ENCODE peak calls at places on chromosomes 13 and 19, in four cellular contexts. R is HepG2, P is GM12878, Q is K562. N is an unnamed sample.

GRCh38 chr13:96662036-96662435 is 332.2 kb downstream of the OXGR1 start:
- DNase-seq in Q (no peak), P (no peak), R (no peak), N (no peak)

GRCh38 chr13:75444016-75444415 is 38.0 kb downstream of the TBC1D4 start:
- DNase-seq in Q (no peak), P (no peak), R (peak), N (no peak)

GRCh38 chr19:38227272-38228004 is 3.4 kb upstream of the DPF1 start:
- DNase-seq in R (no peak), P (no peak), Q (no peak), N (no peak)

GRCh38 chr13:46553521-46553885 is 533 bp downstream of the LRCH1 start:
- DNase-seq in R (no peak), Q (peak), P (no peak), N (peak)

GRCh38 chr13:100306444-100306999 is 217.6 kb downstream of the PCCA start:
- DNase-seq in P (no peak), Q (no peak), R (no peak), N (no peak)

GRCh38 chr19:3698386-3698950 is 1.8 kb downstream of the PIP5K1C start:
- DNase-seq in Q (no peak), R (no peak), P (no peak), N (no peak)

GRCh38 chr13:95246292-95247082 is 54.8 kb downstream of the ABCC4 start:
- DNase-seq in Q (no peak), R (no peak), P (no peak), N (no peak)

GRCh38 chr19:42450314-42450934 is 7.7 kb upstream of the CXCL17 start:
- DNase-seq in Q (peak), R (peak), P (peak), N (peak)

GRCh38 chr13:74067818-74068217 is 66.4 kb downstream of the KLF12 start:
- DNase-seq in R (no peak), P (no peak), Q (no peak), N (no peak)

GRCh38 chr13:85260896-85261295 is 538.3 kb downstream of the SLITRK6 start:
- DNase-seq in Q (no peak), R (no peak), P (no peak), N (no peak)

GRCh38 chr13:23579072-23579885 is 9.1 kb downstream of the TNFRSF19 start:
- DNase-seq in P (no peak), Q (peak), R (peak), N (peak)

GRCh38 chr13:42906257-42906656 is 85.8 kb downstream of the EPSTI1 start:
- DNase-seq in P (no peak), Q (no peak), R (no peak), N (no peak)

GRCh38 chr13:111058796-111059506 is 56.2 kb upstream of the ARHGEF7 start:
- DNase-seq in R (no peak), Q (no peak), P (no peak), N (no peak)

GRCh38 chr13:25732146-25732865 is 319.5 kb downstream of the SHISA2 start:
- DNase-seq in P (no peak), R (no peak), Q (no peak), N (no peak)

GRCh38 chr13:93758575-93758974 is 532.0 kb downstream of the GPC6 start:
- DNase-seq in P (no peak), R (peak), Q (no peak), N (no peak)

GRCh38 chr13:111215081-111216047 is 100.3 kb downstream of the ARHGEF7 start:
- DNase-seq in P (no peak), R (no peak), Q (no peak), N (no peak)

GRCh38 chr19:18613589-18614234 is 1.0 kb downstream of the TMEM59L start:
- DNase-seq in Q (no peak), P (no peak), R (no peak), N (no peak)

GRCh38 chr13:20492641-20493040 is 33.0 kb downstream of the CRYL1 start:
- DNase-seq in P (no peak), Q (peak), R (peak), N (no peak)

GRCh38 chr13:35140831-35141230 is 198.8 kb downstream of the NBEA start:
- DNase-seq in R (no peak), P (no peak), Q (no peak), N (no peak)

GRCh38 chr19:13093407-13094284 is 9.0 kb downstream of the LYL1 start:
- DNase-seq in Q (peak), P (no peak), R (peak), N (peak)

GRCh38 chr13:43663474-43664090 is 123.2 kb downstream of the ENOX1 start:
- DNase-seq in R (no peak), P (no peak), Q (no peak), N (no peak)

GRCh38 chr13:107770541-107770940 is 444.8 kb downstream of the LIG4 start:
- DNase-seq in Q (no peak), R (no peak), P (no peak), N (no peak)

GRCh38 chr13:94661396-94661795 is 50.9 kb downstream of the SOX21 start:
- DNase-seq in R (no peak), Q (no peak), P (no peak), N (no peak)

GRCh38 chr13:73870036-73870741 is 264.0 kb downstream of the KLF12 start:
- DNase-seq in R (no peak), P (no peak), Q (no peak), N (no peak)

GRCh38 chr19:32436692-32437091 is 31.1 kb downstream of the DPY19L3 start:
- DNase-seq in Q (no peak), R (no peak), P (no peak), N (no peak)

GRCh38 chr13:30805603-30806011 is 70.3 kb downstream of the ALOX5AP start:
- DNase-seq in P (no peak), R (peak), Q (no peak), N (no peak)

GRCh38 chr13:76516013-76516412 is 370.2 kb downstream of the KCTD12 start:
- DNase-seq in P (no peak), Q (no peak), R (no peak), N (no peak)
- TF ChIP-seq CHD2 in P (no peak), Q (no peak), R (no peak), N (no peak)

DNA sequence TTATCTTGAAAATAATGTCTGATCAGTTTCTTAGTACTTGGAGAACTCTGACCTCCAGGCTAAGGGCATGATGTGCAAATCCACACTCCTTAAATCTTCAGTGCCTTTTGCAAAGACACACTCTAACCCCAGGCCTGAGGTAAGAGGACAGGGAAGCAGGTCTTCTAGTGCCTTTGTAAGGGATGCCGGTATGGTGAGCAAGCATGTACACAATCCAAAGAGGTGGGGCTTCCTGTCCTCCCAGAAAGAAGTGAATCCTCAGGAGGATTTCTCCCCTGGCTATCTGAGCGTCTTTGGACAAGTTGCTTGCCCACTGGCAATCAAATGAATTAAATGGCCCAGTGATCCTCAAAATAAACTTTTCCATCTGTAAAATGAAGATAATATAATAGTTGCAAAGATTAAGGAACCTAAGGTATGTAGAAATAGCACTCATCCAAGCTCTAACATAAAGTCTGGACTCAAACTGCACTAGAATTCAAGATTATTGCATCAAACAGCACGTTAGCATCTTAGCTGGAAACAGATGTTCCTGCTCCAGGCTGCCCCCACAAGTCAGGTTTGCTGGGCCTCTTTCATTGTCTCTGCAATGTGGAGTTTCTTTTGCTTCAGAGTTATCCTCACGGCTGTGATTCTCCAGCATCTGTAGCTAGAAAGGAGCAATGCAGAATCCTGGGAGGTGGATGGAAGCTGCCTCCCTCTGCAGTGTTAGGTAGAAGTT is 249.6 kb downstream of the TSHZ3 start:
- DNase-seq in Q (no peak), P (no peak), R (no peak), N (no peak)
- TF ChIP-seq HDAC6 in Q (no peak), P (no peak), R (no peak), N (no peak)

GRCh38 chr19:6740589-6741348 is 1.3 kb downstream of the TRIP10 start:
- DNase-seq in P (no peak), R (no peak), Q (peak), N (no peak)
- TF ChIP-seq CHD2 in P (no peak), R (no peak), Q (no peak), N (no peak)

GRCh38 chr13:71625183-71625582 is 241.8 kb downstream of the DACH1 start:
- DNase-seq in Q (no peak), R (no peak), P (no peak), N (no peak)

GRCh38 chr13:71618154-71618553 is 248.8 kb downstream of the DACH1 start:
- DNase-seq in R (no peak), Q (no peak), P (no peak), N (no peak)

GRCh38 chr13:71619096-71619495 is 247.9 kb downstream of the DACH1 start:
- DNase-seq in P (no peak), Q (no peak), R (no peak), N (no peak)

GRCh38 chr13:71624641-71625040 is 242.4 kb downstream of the DACH1 start:
- DNase-seq in R (no peak), P (no peak), Q (no peak), N (no peak)

DNA sequence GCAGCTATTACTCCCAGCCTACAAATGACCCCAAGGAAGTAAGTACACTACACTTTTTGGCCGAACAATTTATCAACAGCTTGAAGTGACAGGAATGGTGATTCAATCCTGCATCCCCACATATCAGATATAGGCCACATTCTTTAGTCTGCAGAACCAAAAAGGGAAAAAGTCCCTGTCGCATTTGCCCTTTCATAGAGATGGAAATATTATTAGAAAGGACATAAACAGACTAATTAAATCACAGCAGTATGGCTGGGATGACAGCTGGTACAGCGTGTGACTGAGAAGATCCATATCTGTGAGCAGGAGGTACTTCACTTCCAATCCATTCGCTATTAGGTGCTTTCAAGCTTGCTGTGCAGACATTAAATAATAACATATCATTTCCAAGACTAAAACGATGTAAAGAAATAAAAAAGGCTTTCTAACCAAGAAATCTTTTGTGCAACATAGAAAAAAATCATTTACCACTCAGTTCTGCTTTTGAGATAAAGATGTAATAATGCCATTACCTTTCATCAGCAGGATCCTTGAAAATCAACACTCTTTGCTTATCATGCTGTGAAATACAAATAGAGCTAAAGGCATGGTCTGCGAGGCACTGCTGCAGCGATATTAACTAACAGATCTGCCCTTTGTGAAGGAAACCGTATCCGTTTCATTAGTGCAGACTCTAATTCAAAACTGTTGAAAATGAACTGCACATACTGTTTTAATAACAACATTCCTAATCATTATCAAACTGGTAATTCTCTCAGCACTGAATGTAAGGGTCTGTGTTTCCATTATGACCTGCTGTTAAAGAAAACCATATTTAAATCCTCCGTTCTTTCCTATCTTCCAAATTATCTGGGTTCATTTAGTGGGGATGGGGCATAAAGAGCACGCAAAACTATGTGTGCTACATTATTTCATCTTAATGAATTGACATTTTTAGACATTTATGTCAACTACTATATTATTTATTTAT is 245.6 kb downstream of the DACH1 start:
- DNase-seq in R (no peak), Q (no peak), P (no peak), N (no peak)
- TF ChIP-seq HDAC6 in R (no peak), Q (no peak), P (no peak), N (no peak)

GRCh38 chr13:32019612-32020233 is 11.9 kb upstream of the FRY start:
- DNase-seq in Q (peak), P (peak), R (peak), N (no peak)
- TF ChIP-seq CHD2 in Q (no peak), P (no peak), R (no peak), N (no peak)

N was measured in H1.